ENCODE peak calls at places on chromosomes 13 and 19, in five cellular contexts. S is stimulated activated CD8-positive, alpha-beta memory T cell treated with anti-CD3 and anti-CD28 coated beads, Interleukin-7, amount 100 ng/mL, for 48 hours; G is mucosa of descending colon; V is DMS153; B is EL. A is an unnamed sample.

GRCh38 chr13:62123409-62123808 is 707.8 kb upstream of the PCDH20 start:
- DNase-seq in S (no peak), G (no peak), V (no peak), B (no peak), A (no peak)

GRCh38 chr13:34469212-34469983 is 472.7 kb upstream of the NBEA start:
- DNase-seq in S (no peak), G (no peak), V (peak), B (no peak), A (no peak)

GRCh38 chr13:74931698-74932433 is 550.1 kb downstream of the TBC1D4 start:
- DNase-seq in S (no peak), G (no peak), V (no peak), B (no peak), A (peak)

GRCh38 chr19:4976412-4977298 is 7.7 kb downstream of the KDM4B start:
- DNase-seq in S (no peak), G (no peak), V (peak), B (peak), A (peak)

GRCh38 chr13:100662470-100663211 is 12.0 kb downstream of the TMTC4 start:
- DNase-seq in S (no peak), G (no peak), V (no peak), B (no peak), A (no peak)

GRCh38 chr19:16406356-16406755 is 65.4 kb downstream of the EPS15L1 start:
- DNase-seq in S (no peak), G (no peak), V (no peak), B (no peak), A (no peak)

GRCh38 chr19:2548966-2549365 is 73.0 kb downstream of the GADD45B start:
- DNase-seq in S (no peak), G (peak), V (no peak), B (no peak), A (no peak)

GRCh38 chr13:60226507-60226906 is 62.8 kb upstream of the DIAPH3 start:
- DNase-seq in S (no peak), G (no peak), V (peak), B (peak), A (no peak)

GRCh38 chr19:1065606-1066109 is 1.3 kb upstream of the ARHGAP45 start:
- DNase-seq in S (no peak), G (peak), V (no peak), B (no peak), A (no peak)

GRCh38 chr13:51728972-51729371 is 75.0 kb downstream of the DHRS12 start:
- DNase-seq in S (no peak), G (no peak), V (no peak), B (peak), A (no peak)

GRCh38 chr19:3324405-3324856 is 42.0 kb upstream of the NFIC start:
- DNase-seq in S (peak), G (no peak), V (no peak), B (peak), A (no peak)

GRCh38 chr13:104943331-104943730 is 1592.1 kb downstream of the EFNB2 start:
- DNase-seq in S (no peak), G (no peak), V (no peak), B (no peak), A (no peak)

GRCh38 chr13:59906413-59907027 is 257.2 kb downstream of the DIAPH3 start:
- DNase-seq in S (no peak), G (no peak), V (no peak), B (peak), A (peak)

GRCh38 chr13:51315658-51316057 is 23.8 kb upstream of the SERPINE3 start:
- DNase-seq in S (no peak), G (no peak), V (no peak), B (no peak), A (no peak)

GRCh38 chr13:51557875-51558604 is 26.2 kb upstream of the WDFY2 start:
- DNase-seq in S (no peak), G (no peak), V (no peak), B (peak), A (no peak)

GRCh38 chr13:24106429-24106828 is 54.1 kb upstream of the SPATA13 start:
- DNase-seq in S (no peak), G (no peak), V (no peak), B (no peak), A (peak)

GRCh38 chr13:77919351-77920294 is 992 bp upstream of the EDNRB start:
- DNase-seq in S (no peak), G (peak), V (no peak), B (peak), A (peak)

GRCh38 chr19:2534374-2535050 is 58.6 kb downstream of the GADD45B start:
- DNase-seq in S (no peak), G (no peak), V (no peak), B (no peak), A (no peak)

GRCh38 chr13:24005711-24006281 is 108.5 kb upstream of the C1QTNF9B start:
- DNase-seq in S (no peak), G (no peak), V (no peak), B (no peak), A (no peak)

GRCh38 chr13:75425216-75426009 is 56.6 kb downstream of the TBC1D4 start:
- DNase-seq in S (no peak), G (no peak), V (no peak), B (no peak), A (no peak)

GRCh38 chr19:32642771-32643170 is 32.2 kb downstream of the ANKRD27 start:
- DNase-seq in S (peak), G (no peak), V (no peak), B (no peak), A (no peak)

GRCh38 chr19:46416077-46416709 is 2.8 kb upstream of the CCDC8 start:
- DNase-seq in S (peak), G (peak), V (peak), B (peak), A (peak)

GRCh38 chr13:51643882-51644281 is 59.6 kb downstream of the WDFY2 start:
- DNase-seq in S (no peak), G (no peak), V (no peak), B (peak), A (no peak)

GRCh38 chr13:105363747-105364177 is 1171.7 kb downstream of the EFNB2 start:
- DNase-seq in S (no peak), G (no peak), V (peak), B (no peak), A (peak)

GRCh38 chr19:34712606-34713261 is 21.3 kb upstream of the ZNF181 start:
- DNase-seq in S (no peak), G (no peak), V (peak), B (peak), A (peak)

GRCh38 chr19:48391100-48392005 is at the start of gene KDELR1:
- DNase-seq in S (no peak), G (peak), V (no peak), B (peak), A (peak)

GRCh38 chr13:56352356-56352755 is 788.4 kb upstream of the PRR20A start:
- DNase-seq in S (no peak), G (no peak), V (no peak), B (no peak), A (no peak)

GRCh38 chr19:7870571-7871279 is 3.5 kb downstream of the PRR36 start:
- DNase-seq in S (peak), G (peak), V (peak), B (peak), A (no peak)

GRCh38 chr13:20006206-20006605 is 47.7 kb downstream of the ZMYM2 start:
- DNase-seq in S (no peak), G (no peak), V (no peak), B (peak), A (no peak)

GRCh38 chr13:68199271-68199670 is 969.1 kb upstream of the PCDH9 start:
- DNase-seq in S (no peak), G (no peak), V (no peak), B (no peak), A (no peak)

GRCh38 chr13:46137627-46138026 is 32.8 kb upstream of the CPB2 start:
- DNase-seq in S (no peak), G (no peak), V (no peak), B (no peak), A (no peak)

GRCh38 chr13:19910336-19911072 is 47.1 kb upstream of the ZMYM5 start:
- DNase-seq in S (no peak), G (no peak), V (no peak), B (peak), A (no peak)

GRCh38 chr19:23817519-23817918 is 58.8 kb upstream of the ZNF681 start:
- DNase-seq in S (no peak), G (no peak), V (no peak), B (peak), A (peak)

GRCh38 chr13:34179481-34179880 is 361.5 kb downstream of the RFC3 start:
- DNase-seq in S (no peak), G (no peak), V (no peak), B (peak), A (no peak)

GRCh38 chr13:65926750-65927171 is 1303.4 kb downstream of the PCDH9 start:
- DNase-seq in S (no peak), G (no peak), V (no peak), B (no peak), A (peak)

GRCh38 chr13:78022164-78022877 is 103.7 kb upstream of the EDNRB start:
- DNase-seq in S (no peak), G (no peak), V (no peak), B (peak), A (peak)

A was measured in Ammon's horn.